ENCODE peak calls at places on chromosomes 2 and 18, in four cellular contexts. K is activated T-helper 1 cell treated with anti-CD3 and anti-CD28 coated beads, Interleukin-12 subunit alpha, Interleukin-12 subunit beta, Interleukin-2, Interleukin-4 antibody, amounts not matched to agents 30 ng/mL and 10 ng/mL and 1 ng/mL, durations not matched to agents 14 hours and 24 hours and 36 hours; H is NCI-H345; C is ELR. D is an unnamed sample.

GRCh38 chr2:162826901-162827300 is 11.7 kb downstream of the KCNH7 start:
- DNase-seq in K (no peak), H (no peak), C (peak; percentile 11), D (no peak)

GRCh38 chr2:230668939-230669303 is 43.7 kb upstream of the CAB39 start:
- DNase-seq in K (no peak), H (no peak), C (no peak), D (no peak)

GRCh38 chr2:119389615-119390306 is 23.0 kb downstream of the DBI start:
- DNase-seq in K (no peak), H (no peak), C (peak; percentile 52), D (peak; percentile 89)

GRCh38 chr2:157194097-157194688 is 63.3 kb upstream of the GALNT5 start:
- DNase-seq in K (no peak), H (peak; percentile 62), C (peak; percentile 73), D (peak; percentile 79)

GRCh38 chr18:44895176-44895798 is 214.6 kb downstream of the SETBP1 start:
- DNase-seq in K (peak; percentile 15), H (peak; percentile 55), C (peak; percentile 39), D (peak; percentile 66)

GRCh38 chr18:32907215-32907590 is 134.4 kb upstream of the KLHL14 start:
- DNase-seq in K (no peak), H (no peak), C (no peak), D (no peak)

GRCh38 chr2:122031544-122032263 is 276.3 kb downstream of the TSN start:
- DNase-seq in K (no peak), H (peak; percentile 85), C (no peak), D (no peak)

GRCh38 chr2:141075753-141076152 is 1055.1 kb downstream of the LRP1B start:
- DNase-seq in K (no peak), H (no peak), C (no peak), D (no peak)

GRCh38 chr2:159637988-159638501 is 21.7 kb upstream of the BAZ2B start:
- DNase-seq in K (no peak), H (no peak), C (peak; percentile 94), D (peak; percentile 74)

GRCh38 chr2:25844089-25844488 is 34.2 kb downstream of the ASXL2 start:
- DNase-seq in K (no peak), H (no peak), C (peak; percentile 24), D (peak; percentile 9)

GRCh38 chr2:105478670-105479069 is 79.8 kb upstream of the FHL2 start:
- DNase-seq in K (no peak), H (no peak), C (no peak), D (no peak)

GRCh38 chr2:137838255-137839092 is 125.8 kb upstream of the HNMT start:
- DNase-seq in K (no peak), H (peak; percentile 61), C (peak; percentile 60), D (peak; percentile 68)

GRCh38 chr2:101983928-101984327 is 7.8 kb upstream of the IL1R2 start:
- DNase-seq in K (no peak), H (no peak), C (peak; percentile 33), D (peak; percentile 61)

GRCh38 chr2:231917280-231918088 is 8.7 kb downstream of the NPPC start:
- DNase-seq in K (no peak), H (no peak), C (no peak), D (no peak)

D was measured in PC-3.